ENCODE peak calls at places on chromosome X, in eight cellular contexts. O is sigmoid colon, E is IMR-90, S is transverse colon, P is K562, G is ovary, X is body of pancreas, R is gastrocnemius medialis. U is an unnamed sample.

GRCh38 chrX:75084757-75085156 is 71.3 kb downstream of the ABCB7 start:
- DNase-seq in O (no peak), E (no peak), S (no peak), P (no peak), G (no peak), X (no peak), R (no peak), U (no peak)

GRCh38 chrX:10106801-10107200 is 50.0 kb upstream of the CLCN4 start:
- DNase-seq in O (no peak), E (no peak), S (peak; percentile 46), P (no peak), G (no peak), X (no peak), R (no peak), U (no peak)

GRCh38 chrX:50107470-50107869 is 93.3 kb downstream of the AKAP4 start:
- DNase-seq in O (no peak), E (no peak), S (no peak), P (no peak), G (no peak), X (no peak), R (no peak), U (no peak)

GRCh38 chrX:138748480-138748879 is 37.0 kb upstream of the FGF13 start:
- DNase-seq in O (no peak), E (peak; percentile 6), S (no peak), P (no peak), G (no peak), X (no peak), R (no peak), U (no peak)

GRCh38 chrX:66728818-66729271 is 90.0 kb upstream of the EDA2R start:
- DNase-seq in O (peak; percentile 57), E (peak; percentile 59), S (peak; percentile 54), P (peak; percentile 55), G (peak; percentile 27), X (peak; percentile 42), R (peak; percentile 2), U (no peak)

GRCh38 chrX:87160435-87161010 is 357.1 kb upstream of the KLHL4 start:
- DNase-seq in O (no peak), E (no peak), S (no peak), P (no peak), G (no peak), X (no peak), R (no peak), U (no peak)

GRCh38 chrX:153643431-153644351 is 3.3 kb upstream of the DUSP9 start:
- DNase-seq in O (peak; percentile 56), E (no peak), S (no peak), P (peak; percentile 78), G (no peak), X (no peak), R (no peak), U (no peak)

GRCh38 chrX:39725928-39726619 is 371.7 kb downstream of the BCOR start:
- DNase-seq in O (peak; percentile 68), E (peak; percentile 80), S (no peak), P (no peak), G (no peak), X (no peak), R (no peak), U (no peak)

GRCh38 chrX:72630185-72630584 is 57.5 kb upstream of the HDAC8 start:
- DNase-seq in O (no peak), E (no peak), S (no peak), P (no peak), G (no peak), X (no peak), R (no peak), U (no peak)

GRCh38 chrX:12210921-12211320 is 72.6 kb downstream of the FRMPD4 start:
- DNase-seq in O (no peak), E (peak; percentile 31), S (no peak), P (no peak), G (no peak), X (no peak), R (no peak), U (no peak)

GRCh38 chrX:84187501-84188319 is at the start of gene RPS6KA6:
- DNase-seq in O (peak; percentile 68), E (peak; percentile 22), S (peak; percentile 22), P (no peak), G (peak; percentile 53), X (peak; percentile 3), R (no peak), U (no peak)

GRCh38 chrX:40261955-40262596 is 164.3 kb upstream of the BCOR start:
- DNase-seq in O (no peak), E (peak; percentile 33), S (no peak), P (peak; percentile 52), G (peak; percentile 82), X (no peak), R (no peak), U (no peak)

GRCh38 chrX:40121618-40122017 is 23.9 kb upstream of the BCOR start:
- DNase-seq in O (no peak), E (no peak), S (no peak), P (no peak), G (no peak), X (no peak), R (no peak), U (no peak)

GRCh38 chrX:10176121-10177003 is 19.6 kb downstream of the CLCN4 start:
- DNase-seq in O (no peak), E (no peak), S (no peak), P (no peak), G (no peak), X (peak; percentile 54), R (peak; percentile 71), U (no peak)

GRCh38 chrX:1330605-1331004 is 6.0 kb upstream of the IL3RA start:
- DNase-seq in O (no peak), E (no peak), S (no peak), P (no peak), G (no peak), X (no peak), R (no peak), U (no peak)

GRCh38 chrX:23317799-23318724 is 16.6 kb upstream of the PTCHD1 start:
- DNase-seq in O (no peak), E (no peak), S (peak; percentile 12), P (peak; percentile 69), G (no peak), X (no peak), R (no peak), U (no peak)

DNA sequence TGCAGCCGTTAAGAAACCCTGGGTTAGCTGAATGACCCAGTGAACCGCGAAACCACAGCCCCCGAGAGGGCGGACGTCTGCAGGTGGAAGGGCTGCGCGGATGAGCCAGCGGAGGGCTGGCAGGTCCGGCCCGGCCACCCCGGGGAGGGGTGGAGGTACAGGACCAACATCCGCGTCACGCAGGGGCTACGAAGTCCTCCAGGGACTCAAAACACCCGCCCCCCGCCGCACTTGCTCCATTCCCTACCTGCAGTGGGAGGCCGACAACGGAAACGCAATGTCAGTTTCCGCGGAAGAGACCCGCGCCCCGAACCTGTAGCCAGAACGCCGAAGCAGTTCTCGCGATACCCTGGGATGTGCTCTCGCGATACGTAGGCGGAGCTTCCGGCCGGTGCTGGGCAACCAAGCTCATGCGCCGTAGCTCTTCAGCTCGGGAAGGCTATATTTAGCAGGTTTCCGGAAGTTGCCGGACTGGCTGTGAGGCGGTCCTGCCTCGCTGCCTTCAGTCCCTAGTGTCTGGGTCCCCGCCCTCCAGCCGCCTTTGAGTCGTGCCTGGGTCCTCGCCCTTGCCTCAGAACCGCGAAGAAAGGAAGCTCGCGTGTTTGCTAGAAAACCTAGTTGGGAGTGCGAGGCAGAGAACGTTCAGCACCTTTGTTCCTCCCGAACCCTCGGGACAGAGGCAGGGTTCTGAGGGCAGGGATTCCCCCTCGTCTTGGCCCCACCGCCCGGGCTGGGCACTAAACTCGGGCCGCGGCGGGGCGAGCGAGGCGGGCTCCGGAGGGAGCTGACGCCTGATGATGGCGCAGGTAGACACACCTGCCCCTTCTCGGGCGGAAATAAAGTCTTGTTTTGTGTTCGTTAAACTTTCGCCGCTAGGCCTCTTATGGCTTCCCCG is at the start of the genes OFD1 and TRAPPC2:
- DNase-seq in O (peak; percentile 96), E (peak; percentile 97), S (peak; percentile 97), P (peak; percentile 91), G (peak; percentile 96), X (peak; percentile 96), R (peak; percentile 86), U (no peak)
- TF ChIP-seq POLR2A in O (peak; percentile 90), E (peak; percentile 95), S (peak; percentile 98), P (peak; percentile 94), G (peak; percentile 96), X (peak; percentile 98), R (peak; percentile 91), U (peak; percentile 82)

GRCh38 chrX:114976321-114976720 is 41.1 kb downstream of the IL13RA2 start:
- DNase-seq in O (no peak), E (peak; percentile 19), S (no peak), P (no peak), G (no peak), X (no peak), R (no peak), U (no peak)

GRCh38 chrX:114970806-114971205 is 46.6 kb downstream of the IL13RA2 start:
- DNase-seq in O (no peak), E (no peak), S (no peak), P (no peak), G (no peak), X (no peak), R (no peak), U (no peak)
- H3K4me3 ChIP-seq in O (no peak overlapping the region), E (no peak overlapping the region), S (no peak overlapping the region), P (no peak overlapping the region), G (no peak overlapping the region), X (no peak overlapping the region), R (no peak overlapping the region), U (no peak overlapping the region)

GRCh38 chrX:45774961-45775360 is 574.3 kb upstream of the DIPK2B start:
- DNase-seq in O (peak; percentile 68), E (peak; percentile 81), S (no peak), P (no peak), G (peak; percentile 38), X (no peak), R (no peak), U (no peak)

GRCh38 chrX:45783002-45783401 is 582.3 kb upstream of the DIPK2B start:
- DNase-seq in O (no peak), E (no peak), S (no peak), P (no peak), G (no peak), X (no peak), R (no peak), U (no peak)

GRCh38 chrX:45775462-45775861 is 574.8 kb upstream of the DIPK2B start:
- DNase-seq in O (no peak), E (peak; percentile 81), S (no peak), P (no peak), G (no peak), X (no peak), R (no peak), U (no peak)

GRCh38 chrX:45781901-45782553 is 581.4 kb upstream of the DIPK2B start:
- DNase-seq in O (no peak), E (peak; percentile 84), S (no peak), P (no peak), G (no peak), X (no peak), R (no peak), U (no peak)

DNA sequence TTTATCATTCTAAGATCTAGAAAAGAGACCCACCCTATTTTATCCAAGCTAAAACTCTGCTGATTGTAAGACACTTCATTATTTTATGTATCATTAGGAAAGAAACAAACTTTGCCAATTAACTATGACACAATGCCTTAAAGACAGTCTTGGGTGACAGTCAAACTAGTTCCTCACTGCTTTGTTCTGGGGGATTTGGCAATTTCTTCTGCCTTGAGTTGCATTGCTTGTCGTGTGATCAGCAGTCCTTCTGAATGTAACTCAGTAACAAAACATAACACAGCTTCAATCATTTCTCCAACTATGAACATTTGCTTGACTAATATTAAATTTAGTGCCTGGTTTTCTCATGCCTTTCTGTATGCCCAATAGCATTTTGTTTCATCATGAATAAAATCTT is 577.9 kb upstream of the DIPK2B start:
- DNase-seq in O (no peak), E (no peak), S (no peak), P (no peak), G (no peak), X (no peak), R (no peak), U (no peak)
- TF ChIP-seq CTCF in O (no peak), E (no peak), S (no peak), P (no peak), G (no peak), X (no peak), R (no peak), U (no peak)

GRCh38 chrX:51743179-51743957 is at the start of gene GSPT2:
- DNase-seq in O (peak; percentile 86), E (peak; percentile 76), S (peak; percentile 75), P (peak; percentile 32), G (peak; percentile 67), X (peak; percentile 68), R (peak; percentile 7), U (no peak)
- TF ChIP-seq POLR2A in O (no peak), E (peak; percentile 30), S (peak; percentile 41), P (peak; percentile 41), G (no peak), X (no peak), R (peak; percentile 19), U (no peak)

U was measured in vagina.